ENCODE peak calls at places on chromosomes 16 and 17, in nine cellular contexts. C is mucosa of descending colon; R is stimulated activated CD4-positive, alpha-beta T cell treated with anti-CD3 and anti-CD28 coated beads, TNF-alpha, amount 100 ng/mL, for 1 hour; M is fibroblast of the conjunctiva; G is Peyer's patch; F is HFFc6; T is naive thymus-derived CD4-positive, alpha-beta T cell; B is activated B cell treated with CpG ODN at 0.5 μM for 24 hours; O is IMR-90. H is an unnamed sample.

GRCh38 chr16:79776243-79776884 is 175.8 kb upstream of the MAF start:
- DNase-seq in R (no peak), M (peak), G (no peak), B (no peak), T (no peak), O (no peak), C (no peak), F (no peak), H (peak)

GRCh38 chr16:2015947-2016208 is 3.7 kb upstream of the NPW start:
- DNase-seq in O (no peak), F (no peak), G (no peak), R (no peak), B (no peak), T (no peak), C (no peak), M (no peak), H (no peak)

GRCh38 chr17:15361151-15361550 is 19.8 kb upstream of the TEKT3 start:
- DNase-seq in O (no peak), R (no peak), F (no peak), M (no peak), G (no peak), C (no peak), T (no peak), B (no peak), H (no peak)

GRCh38 chr16:85460983-85461813 is 151.9 kb upstream of the GSE1 start:
- DNase-seq in F (peak), O (peak), C (no peak), M (no peak), B (no peak), T (no peak), R (no peak), G (no peak), H (no peak)

GRCh38 chr17:65074778-65075250 is 18.3 kb upstream of the GNA13 start:
- DNase-seq in M (no peak), F (no peak), T (no peak), O (peak), R (no peak), B (no peak), G (peak), C (peak), H (peak)

GRCh38 chr17:31696703-31697325 is 162.2 kb downstream of the COPRS start:
- DNase-seq in R (no peak), F (no peak), O (no peak), G (no peak), C (no peak), M (no peak), T (no peak), B (no peak), H (no peak)

GRCh38 chr17:16935241-16935663 is 36.7 kb downstream of the TNFRSF13B start:
- DNase-seq in T (no peak), B (no peak), C (no peak), G (peak), M (no peak), R (no peak), F (no peak), O (no peak), H (no peak)

GRCh38 chr17:78523939-78524655 is 53.1 kb downstream of the DNAH17 start:
- DNase-seq in G (no peak), R (no peak), M (no peak), O (no peak), T (no peak), B (no peak), F (no peak), C (no peak), H (no peak)

GRCh38 chr17:81509048-81509686 is 3.4 kb downstream of the ACTG1 start:
- DNase-seq in F (no peak), B (no peak), C (peak), M (no peak), R (no peak), O (no peak), T (no peak), G (peak), H (no peak)